ENCODE peak calls at places on chromosomes 16 and 17, in five cellular contexts. D is GM23248; O is stimulated activated CD8-positive, alpha-beta memory T cell treated with anti-CD3 and anti-CD28 coated beads, Interleukin-4, amount 100 ng/mL, for 24 hours; V is globus pallidus; G is skeletal muscle cell. R is an unnamed sample.

GRCh38 chr17:66702106-66702936 is 132.6 kb upstream of the CACNG5 start:
- DNase-seq in D (peak; percentile 29), G (no peak), O (no peak), V (no peak), R (peak; percentile 64)

GRCh38 chr17:36524428-36524876 is 10.2 kb downstream of the MYO19 start:
- DNase-seq in V (no peak), G (no peak), D (peak; percentile 37), O (no peak), R (peak; percentile 48)

GRCh38 chr16:62014534-62014933 is 21.7 kb downstream of the CDH8 start:
- DNase-seq in G (no peak), O (no peak), V (no peak), D (no peak), R (no peak)

GRCh38 chr17:28599311-28600184 is 723 bp upstream of the SPAG5 start:
- DNase-seq in D (peak; percentile 96), G (peak; percentile 74), V (peak; percentile 24), O (peak; percentile 28), R (peak; percentile 86)

GRCh38 chr16:4936991-4937781 is at the start of gene PPL:
- DNase-seq in G (no peak), V (no peak), O (no peak), D (no peak), R (no peak)

GRCh38 chr17:28684963-28685362 is 23.0 kb downstream of the SUPT6H start:
- DNase-seq in O (no peak), G (no peak), D (peak; percentile 26), V (peak; percentile 87), R (peak; percentile 54)

GRCh38 chr16:50036426-50036825 is 11.4 kb downstream of the CNEP1R1 start:
- DNase-seq in O (no peak), D (no peak), G (no peak), V (no peak), R (no peak)

GRCh38 chr17:77363821-77364361 is 223.1 kb downstream of the SEC14L1 start:
- DNase-seq in D (peak; percentile 74), O (no peak), V (no peak), G (no peak), R (peak; percentile 75)

GRCh38 chr16:87006021-87006420 is 311.2 kb downstream of the C16orf95 start:
- DNase-seq in V (no peak), G (no peak), O (no peak), D (no peak), R (no peak)

GRCh38 chr17:1422907-1423306 is 22.9 kb upstream of the YWHAE start:
- DNase-seq in V (no peak), G (peak; percentile 86), D (peak; percentile 98), O (no peak), R (peak; percentile 96)

GRCh38 chr16:12661656-12662172 is 142.0 kb downstream of the CPPED1 start:
- DNase-seq in V (no peak), G (no peak), D (peak; percentile 44), O (no peak), R (peak; percentile 23)

GRCh38 chr16:16158741-16159374 is 64.4 kb downstream of the ABCC6 start:
- DNase-seq in O (no peak), G (no peak), D (peak; percentile 30), V (no peak), R (peak; percentile 27)

GRCh38 chr16:56281256-56281805 is 90.0 kb downstream of the GNAO1 start:
- DNase-seq in G (no peak), D (peak; percentile 11), V (no peak), O (no peak), R (no peak)

GRCh38 chr16:85584192-85584757 is 28.8 kb upstream of the GSE1 start:
- DNase-seq in O (no peak), D (no peak), G (no peak), V (no peak), R (no peak)

GRCh38 chr17:75976175-75976848 is 2.7 kb downstream of the ACOX1 start:
- DNase-seq in G (no peak), V (no peak), D (peak; percentile 50), O (no peak), R (no peak)

GRCh38 chr17:64938290-64938689 is 19.0 kb upstream of the LRRC37A3 start:
- DNase-seq in V (no peak), D (no peak), O (no peak), G (no peak), R (no peak)

GRCh38 chr16:89918453-89919347 is at the start of gene MC1R:
- DNase-seq in D (peak; percentile 68), V (no peak), O (no peak), G (no peak), R (peak; percentile 44)

GRCh38 chr16:10805362-10805761 is 13.2 kb downstream of the TVP23A start:
- DNase-seq in D (no peak), O (no peak), V (no peak), G (no peak), R (no peak)

GRCh38 chr17:9162275-9162985 is 141.1 kb downstream of the NTN1 start:
- DNase-seq in D (no peak), O (no peak), G (no peak), V (no peak), R (no peak)

GRCh38 chr17:28112199-28112995 is 69.9 kb downstream of the NLK start:
- DNase-seq in G (no peak), O (no peak), D (peak; percentile 48), V (no peak), R (peak; percentile 24)

GRCh38 chr16:54148974-54149373 is 137.6 kb downstream of the IRX3 start:
- DNase-seq in G (no peak), V (no peak), O (no peak), D (no peak), R (no peak)

GRCh38 chr17:40535438-40535837 is 29.8 kb downstream of the CCR7 start:
- DNase-seq in O (no peak), G (no peak), V (no peak), D (no peak), R (no peak)

GRCh38 chr16:66364117-66364958 is 2.2 kb upstream of the CDH5 start:
- DNase-seq in G (no peak), O (no peak), V (no peak), D (peak; percentile 62), R (peak; percentile 45)

GRCh38 chr16:58832496-58832895 is 98.4 kb upstream of the GOT2 start:
- DNase-seq in G (no peak), V (no peak), O (no peak), D (no peak), R (no peak)